ENCODE peak calls at places on chromosomes 5 and 9, in six cellular contexts. L is heart left ventricle, B is stomach, N is cardiac muscle cell, Q is Panc1, U is neuronal stem cell. P is an unnamed sample.

GRCh38 chr9:93677641-93678136 is 101.3 kb downstream of the PHF2 start:
- DNase-seq in U (no peak), Q (no peak), L (no peak), B (no peak), N (no peak), P (peak; percentile 29)

GRCh38 chr5:57007349-57007748 is 55.4 kb upstream of the MIER3 start:
- DNase-seq in N (no peak), Q (no peak), U (no peak), L (no peak), B (no peak), P (no peak)

GRCh38 chr5:101424530-101425175 is 521.6 kb upstream of the ST8SIA4 start:
- DNase-seq in L (no peak), N (no peak), Q (peak; percentile 8), B (no peak), U (no peak), P (no peak)

GRCh38 chr5:137672001-137672400 is 63.9 kb downstream of the KLHL3 start:
- DNase-seq in B (peak; percentile 77), U (no peak), Q (no peak), N (no peak), L (no peak), P (no peak)

GRCh38 chr9:113933188-113933587 is 57.1 kb downstream of the ZNF618 start:
- DNase-seq in B (no peak), U (no peak), N (no peak), L (no peak), Q (no peak), P (no peak)

GRCh38 chr5:84327591-84327990 is 57.1 kb downstream of the EDIL3 start:
- DNase-seq in B (no peak), Q (no peak), U (no peak), L (no peak), N (no peak), P (no peak)

GRCh38 chr5:1565737-1566734 is 42.3 kb upstream of the LPCAT1 start:
- DNase-seq in Q (no peak), L (no peak), N (no peak), U (no peak), B (no peak), P (peak; percentile 69)

GRCh38 chr9:96476591-96476990 is 26.6 kb downstream of the HABP4 start:
- DNase-seq in Q (no peak), B (no peak), L (no peak), N (peak; percentile 85), U (no peak), P (no peak)

GRCh38 chr9:113536166-113536482 is 72.6 kb downstream of the RGS3 start:
- DNase-seq in U (no peak), L (no peak), B (no peak), N (no peak), Q (no peak), P (peak; percentile 20)

GRCh38 chr9:3468407-3469205 is 57.2 kb downstream of the RFX3 start:
- DNase-seq in B (no peak), Q (no peak), L (no peak), U (no peak), N (no peak), P (no peak)

GRCh38 chr5:120567921-120568320 is 103.8 kb downstream of the PRR16 start:
- DNase-seq in U (no peak), N (no peak), L (no peak), B (no peak), Q (no peak), P (no peak)

GRCh38 chr9:37449877-37450632 is 15.2 kb downstream of the ZBTB5 start:
- DNase-seq in Q (no peak), U (peak; percentile 75), L (no peak), N (no peak), B (no peak), P (no peak)

GRCh38 chr9:93930070-93930469 is 25.1 kb downstream of the BARX1 start:
- DNase-seq in Q (no peak), U (no peak), N (no peak), B (no peak), L (no peak), P (no peak)

GRCh38 chr9:128160603-128160987 is 530 bp downstream of the BBLN start:
- DNase-seq in L (peak; percentile 36), U (no peak), Q (no peak), B (no peak), N (no peak), P (peak; percentile 54)

GRCh38 chr5:326109-326508 is 4.6 kb downstream of the AHRR start:
- DNase-seq in N (no peak), Q (no peak), U (no peak), B (no peak), L (no peak), P (no peak)

GRCh38 chr5:67287795-67288194 is 91.2 kb upstream of the CD180 start:
- DNase-seq in N (no peak), Q (no peak), L (no peak), U (no peak), B (no peak), P (no peak)

GRCh38 chr5:41334758-41335157 is 121.4 kb upstream of the C6 start:
- DNase-seq in U (no peak), N (no peak), B (no peak), L (peak; percentile 44), Q (no peak), P (no peak)

GRCh38 chr5:134649163-134649916 is 755 bp downstream of the SEC24A start:
- DNase-seq in L (no peak), Q (no peak), U (no peak), N (no peak), B (peak; percentile 31), P (no peak)

GRCh38 chr5:72956324-72957140 is 691 bp downstream of the FCHO2 start:
- DNase-seq in N (peak; percentile 70), Q (no peak), U (peak; percentile 41), L (peak; percentile 57), B (peak; percentile 39), P (peak; percentile 70)

GRCh38 chr5:41193462-41194166 is 19.7 kb downstream of the C6 start:
- DNase-seq in Q (no peak), U (no peak), B (peak; percentile 99), N (no peak), L (peak; percentile 99), P (no peak)

GRCh38 chr9:123927625-123928308 is 2.2 kb downstream of the DENND1A start:
- DNase-seq in Q (no peak), B (no peak), U (no peak), L (no peak), N (no peak), P (no peak)

GRCh38 chr9:133738039-133738805 is at the start of gene SARDH:
- DNase-seq in B (peak; percentile 47), L (peak; percentile 59), N (peak; percentile 86), U (peak; percentile 59), Q (no peak), P (peak; percentile 53)

GRCh38 chr5:64807505-64807904 is 38.8 kb downstream of the CWC27 start:
- DNase-seq in B (no peak), L (no peak), Q (no peak), N (no peak), U (no peak), P (no peak)

GRCh38 chr9:76431601-76432000 is 27.4 kb upstream of the GCNT1 start:
- DNase-seq in N (no peak), L (no peak), B (no peak), U (peak; percentile 11), Q (no peak), P (no peak)

GRCh38 chr9:136587145-136587943 is 41.5 kb upstream of the NOTCH1 start:
- DNase-seq in Q (no peak), L (peak; percentile 90), B (peak; percentile 31), N (peak; percentile 49), U (no peak), P (no peak)

GRCh38 chr5:160493806-160494317 is 72.2 kb downstream of the PTTG1 start:
- DNase-seq in U (no peak), L (no peak), B (no peak), N (no peak), Q (no peak), P (no peak)
- H3K4me3 ChIP-seq in U (no peak overlapping the region), L (no peak overlapping the region), B (no peak overlapping the region), N (no peak overlapping the region), Q (no peak overlapping the region), P (no peak overlapping the region)

DNA sequence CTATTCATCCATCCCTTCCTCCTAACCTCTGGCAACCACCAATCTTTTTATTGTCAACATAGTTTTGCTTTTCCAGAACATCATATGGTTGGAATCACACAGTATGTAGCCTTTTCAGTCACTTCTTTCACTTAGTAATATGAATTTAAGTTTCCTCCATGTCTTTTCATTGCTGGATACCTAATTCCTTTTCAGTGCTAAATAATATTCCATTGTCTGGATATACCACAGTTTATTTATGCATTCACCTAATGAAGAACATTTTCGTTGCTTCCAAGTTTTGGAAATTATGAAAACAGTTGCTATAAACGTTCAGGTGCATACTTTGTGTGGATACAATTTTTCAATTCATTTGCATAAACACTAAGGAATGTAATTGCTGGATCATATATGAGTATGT is 70.7 kb upstream of the FNIP1 start:
- DNase-seq in L (no peak), B (no peak), Q (no peak), N (no peak), U (no peak), P (no peak)
- H3K9me3 ChIP-seq in L (no peaks in the 10 kb centered on the region), B (no peaks in the 10 kb centered on the region), Q (peaks cover 4% of the 10 kb centered on the region), N (no peaks in the 10 kb centered on the region), U (peaks cover 15% of the 10 kb centered on the region), P (peaks cover 2% of the 10 kb centered on the region)

GRCh38 chr5:16906255-16906654 is 29.8 kb downstream of the MYO10 start:
- DNase-seq in B (no peak), L (no peak), N (no peak), Q (no peak), U (no peak), P (no peak)
- H3K4me1 ChIP-seq in B (peaks cover 93% of the 10 kb centered on the region), L (no peaks in the 10 kb centered on the region), N (peaks cover 16% of the 10 kb centered on the region), Q (peaks cover 58% of the 10 kb centered on the region), U (peaks cover 4% of the 10 kb centered on the region), P (peaks cover 35% of the 10 kb centered on the region)

DNA sequence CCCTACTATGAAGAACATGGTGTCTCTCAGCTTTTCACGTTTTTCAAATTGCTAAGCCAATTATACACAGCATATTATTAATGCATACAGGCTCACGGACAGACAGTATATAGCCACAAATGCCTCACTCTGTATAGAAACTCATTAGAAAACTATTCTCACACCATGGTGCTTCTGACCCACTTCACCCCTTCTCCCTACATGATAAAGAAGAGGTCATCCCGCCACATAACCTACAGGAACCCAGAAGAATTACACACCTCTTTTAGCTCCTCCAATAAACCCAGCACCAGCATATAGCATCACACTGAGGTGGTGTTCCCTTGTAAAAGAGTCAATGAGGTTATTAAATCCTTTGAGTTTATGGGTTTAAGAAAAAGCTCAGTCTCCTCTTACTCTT is 5.6 kb downstream of the TLE1 start:
- DNase-seq in Q (no peak), B (no peak), U (no peak), L (no peak), N (no peak), P (no peak)
- H3K4me3 ChIP-seq in Q (no peak overlapping the region), B (no peak overlapping the region), U (no peak overlapping the region), L (no peak overlapping the region), N (no peak overlapping the region), P (no peak overlapping the region)

GRCh38 chr5:141356133-141356532 is 1.3 kb downstream of the PCDHGA4 start:
- DNase-seq in L (no peak), U (no peak), B (no peak), Q (no peak), N (no peak), P (no peak)

GRCh38 chr5:141359790-141360426 is at the start of gene PCDHGB2:
- DNase-seq in B (no peak), U (no peak), L (no peak), N (peak; percentile 3), Q (peak; percentile 39), P (no peak)

GRCh38 chr5:141354900-141355469 is at the start of gene PCDHGA4:
- DNase-seq in U (no peak), L (no peak), Q (no peak), B (no peak), N (no peak), P (no peak)

GRCh38 chr5:141355641-141356040 is 820 bp downstream of the PCDHGA4 start:
- DNase-seq in L (no peak), N (no peak), B (no peak), U (no peak), Q (no peak), P (no peak)

GRCh38 chr5:141356950-141357349 is 2.1 kb downstream of the PCDHGA4 start:
- DNase-seq in U (no peak), B (no peak), Q (no peak), L (no peak), N (no peak), P (no peak)
- H3K9me3 ChIP-seq in U (peaks cover 67% of the 10 kb centered on the region), B (peaks cover 41% of the 10 kb centered on the region), Q (no peaks in the 10 kb centered on the region), L (no peaks in the 10 kb centered on the region), N (peaks cover 3% of the 10 kb centered on the region), P (no peaks in the 10 kb centered on the region)

P was measured in RWPE2.